ENCODE peak calls at places on chromosomes 11 and 22, in five cellular contexts. F is activated CD8-positive, alpha-beta memory T cell treated with anti-CD3 and anti-CD28 coated beads, Interleukin-2, amount 50 U/mL, for 4 hours; Q is lower leg skin; J is iPS-NIHi11; R is T1000. I is an unnamed sample.

GRCh38 chr11:62810748-62811147 is 5.5 kb upstream of the NXF1 start:
- DNase-seq in F (no peak), Q (no peak), J (no peak), R (no peak), I (no peak)

GRCh38 chr11:66154109-66154508 is 84.0 kb downstream of the PACS1 start:
- DNase-seq in F (no peak), Q (no peak), J (no peak), R (no peak), I (no peak)

GRCh38 chr22:37321288-37321687 is 39.0 kb downstream of the CYTH4 start:
- DNase-seq in F (no peak), Q (no peak), J (no peak), R (no peak), I (no peak)

GRCh38 chr11:14411818-14412217 is 52.8 kb upstream of the RRAS2 start:
- DNase-seq in F (no peak), Q (peak; percentile 59), J (no peak), R (peak; percentile 69), I (no peak)

GRCh38 chr22:42863349-42863911 is 6.4 kb upstream of the ARFGAP3 start:
- DNase-seq in F (peak; percentile 37), Q (no peak), J (no peak), R (no peak), I (peak; percentile 64)

GRCh38 chr11:118353084-118353710 is 6.2 kb upstream of the UBE4A start:
- DNase-seq in F (no peak), Q (no peak), J (no peak), R (no peak), I (no peak)

GRCh38 chr22:33126881-33127280 is 68.7 kb upstream of the SYN3 start:
- DNase-seq in F (no peak), Q (no peak), J (peak; percentile 31), R (no peak), I (no peak)

GRCh38 chr11:3972431-3972830 is 117.0 kb downstream of the STIM1 start:
- DNase-seq in F (no peak), Q (no peak), J (no peak), R (no peak), I (no peak)

GRCh38 chr11:61041755-61042518 is 60.4 kb upstream of the CD5 start:
- DNase-seq in F (peak; percentile 81), Q (no peak), J (peak; percentile 73), R (no peak), I (peak; percentile 82)